ENCODE peak calls at places on chromosomes 11 and 22, in five cellular contexts. S is H1, W is breast epithelium, O is NB4, L is spleen. U is an unnamed sample.

GRCh38 chr11:7688238-7688826 is 15.0 kb upstream of the CYB5R2 start:
- DNase-seq in W (no peak), O (peak; percentile 41), S (no peak), L (no peak), U (no peak)

GRCh38 chr11:120352405-120352804 is 16.2 kb downstream of the ARHGEF12 start:
- DNase-seq in L (no peak), S (no peak), O (no peak), W (no peak), U (no peak)

GRCh38 chr22:40326905-40327735 is 19.2 kb upstream of the ADSL start:
- DNase-seq in W (no peak), S (no peak), L (no peak), O (no peak), U (peak; percentile 80)

GRCh38 chr11:1820463-1821325 is 14.1 kb upstream of the SYT8 start:
- DNase-seq in W (peak; percentile 46), O (no peak), L (no peak), S (no peak), U (no peak)

GRCh38 chr11:112127056-112127455 is 36.8 kb downstream of the IL18 start:
- DNase-seq in O (no peak), L (no peak), S (no peak), W (no peak), U (no peak)

GRCh38 chr11:74636633-74637184 is 44.3 kb downstream of the POLD3 start:
- DNase-seq in O (peak; percentile 65), S (no peak), W (no peak), L (no peak), U (no peak)

GRCh38 chr11:34302046-34302921 is 55.5 kb downstream of the ABTB2 start:
- DNase-seq in W (no peak), O (peak; percentile 90), L (no peak), S (no peak), U (no peak)

GRCh38 chr22:46681010-46681409 is 57.0 kb downstream of the CERK start:
- DNase-seq in S (peak; percentile 70), W (no peak), O (peak; percentile 35), L (no peak), U (no peak)

GRCh38 chr22:45129703-45130524 is 33.8 kb upstream of the NUP50 start:
- DNase-seq in W (no peak), S (no peak), L (no peak), O (no peak), U (no peak)

GRCh38 chr11:107576497-107577086 is 11.1 kb upstream of the ALKBH8 start:
- DNase-seq in S (peak; percentile 72), L (no peak), O (peak; percentile 48), W (no peak), U (no peak)

GRCh38 chr22:49235463-49236300 is 592.0 kb downstream of the BRD1 start:
- DNase-seq in S (peak; percentile 37), W (peak; percentile 6), L (peak; percentile 44), O (no peak), U (peak; percentile 4)

GRCh38 chr11:6604081-6604626 is 580 bp downstream of the ILK start:
- DNase-seq in S (no peak), O (peak; percentile 86), L (peak; percentile 89), W (no peak), U (peak; percentile 35)

GRCh38 chr22:47090591-47091240 is 328.3 kb downstream of the TBC1D22A start:
- DNase-seq in O (no peak), S (peak; percentile 62), W (peak; percentile 22), L (no peak), U (no peak)

GRCh38 chr22:46750861-46751260 is 11.6 kb upstream of the TBC1D22A start:
- DNase-seq in S (no peak), W (no peak), O (no peak), L (no peak), U (no peak)

GRCh38 chr22:27110985-27111451 is 453.6 kb downstream of the MIAT start:
- DNase-seq in L (no peak), O (no peak), W (no peak), S (no peak), U (no peak)

GRCh38 chr22:41668971-41669911 is 19.4 kb downstream of the SNU13 start:
- DNase-seq in W (no peak), O (no peak), S (no peak), L (no peak), U (no peak)

GRCh38 chr11:19929147-19929546 is 216.5 kb downstream of the NAV2 start:
- DNase-seq in W (no peak), O (no peak), L (no peak), S (no peak), U (no peak)

DNA sequence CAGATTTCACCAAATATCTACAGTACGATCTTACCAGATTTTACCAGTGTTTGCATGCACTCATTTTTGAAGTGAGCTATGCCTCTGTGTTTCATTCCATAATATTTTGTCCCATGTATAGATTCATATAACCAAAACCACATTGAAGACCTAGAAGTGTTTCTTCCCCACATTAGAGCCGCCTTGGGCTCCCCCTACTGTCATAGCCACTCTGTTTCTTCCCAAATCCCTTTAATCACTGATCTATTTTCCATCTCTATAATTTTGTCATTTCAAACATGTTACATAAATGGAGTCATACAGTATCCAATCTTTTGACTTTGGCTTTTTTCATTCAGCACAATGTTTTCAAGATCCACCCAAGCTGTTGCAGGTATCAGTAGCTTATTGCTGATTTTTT is 12.7 kb downstream of the MRGPRX3 start:
- DNase-seq in O (peak; percentile 13), S (no peak), W (no peak), L (no peak), U (no peak)
- TF ChIP-seq CTCF in O (peak; percentile 46), S (no peak), W (no peak), L (no peak), U (no peak)

GRCh38 chr22:31084811-31085492 is 3.8 kb downstream of the SMTN start:
- DNase-seq in W (peak; percentile 90), O (peak; percentile 92), S (peak; percentile 95), L (peak; percentile 96), U (peak; percentile 86)
- TF ChIP-seq POLR2A in W (peak; percentile 26), O (peak; percentile 47), S (no peak), L (no peak), U (peak; percentile 87)

DNA sequence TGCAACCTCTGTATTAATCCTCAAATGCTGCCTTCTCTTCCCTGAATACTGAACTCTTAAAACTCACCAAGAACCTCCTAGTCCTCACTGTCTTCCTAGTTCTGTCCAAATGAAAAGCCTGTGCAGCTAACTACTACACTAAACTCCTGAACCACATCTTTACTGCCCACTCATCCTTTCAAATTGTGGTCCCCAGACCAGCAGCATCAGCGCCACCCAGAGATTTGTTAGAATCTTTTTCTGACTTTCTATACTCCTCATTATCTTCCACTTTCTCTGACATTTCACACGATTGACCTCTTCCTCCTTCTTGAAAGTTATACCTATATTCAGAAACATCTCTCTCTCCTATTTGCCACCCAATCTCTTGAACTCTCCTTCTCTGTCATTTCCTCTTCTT is 461.3 kb downstream of the DLG2 start:
- DNase-seq in S (no peak), O (no peak), W (no peak), L (no peak), U (no peak)
- TF ChIP-seq CTCF in S (no peak), O (no peak), W (no peak), L (no peak), U (no peak)

DNA sequence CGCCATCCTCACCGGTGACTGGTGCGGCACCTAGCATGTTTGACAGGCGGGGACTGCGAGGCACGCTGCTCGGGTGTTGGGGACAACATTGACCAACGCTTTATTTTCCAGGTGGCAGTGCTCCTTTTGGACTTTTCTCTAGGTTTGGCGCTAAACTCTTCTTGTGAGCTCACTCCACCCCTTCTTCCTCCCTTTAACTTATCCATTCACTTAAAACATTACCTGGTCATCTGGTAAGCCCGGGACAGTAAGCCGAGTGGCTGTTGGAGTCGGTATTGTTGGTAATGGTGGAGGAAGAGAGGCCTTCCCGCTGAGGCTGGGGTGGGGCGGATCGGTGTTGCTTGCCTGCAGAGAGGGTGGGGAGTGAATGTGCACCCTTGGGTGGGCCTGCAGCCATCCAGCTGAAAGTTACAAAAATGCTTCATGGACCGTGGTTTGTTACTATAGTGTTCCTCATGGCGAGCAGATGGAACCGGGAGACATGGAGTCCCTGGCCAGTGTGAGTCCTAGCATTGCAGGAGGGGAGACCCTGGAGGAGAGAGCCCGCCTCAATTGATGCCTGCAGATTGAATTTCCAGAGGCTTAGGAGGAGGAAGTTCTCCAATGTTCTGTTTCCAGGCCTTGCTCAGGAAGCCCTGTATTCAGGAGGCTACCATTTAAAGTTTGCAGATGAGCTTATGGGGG is 1.1 kb downstream of the NEAT1 start:
- DNase-seq in S (no peak), L (peak; percentile 84), O (peak; percentile 46), W (no peak), U (no peak)
- TF ChIP-seq POLR2A in S (no peak), L (no peak), O (peak; percentile 30), W (peak; percentile 25), U (peak; percentile 42)